ENCODE peak calls at places on chromosomes 5 and 9, in six cellular contexts. A, I, B, C, T and R are unnamed samples.

GRCh38 chr9:121745396-121745695 is 93.9 kb downstream of the DAB2IP start:
- DNase-seq in A (no peak), I (no peak), B (no peak), C (no peak), T (no peak), R (no peak)

GRCh38 chr5:32767948-32768427 is 56.9 kb downstream of the NPR3 start:
- DNase-seq in A (no peak), I (no peak), B (no peak), C (no peak), T (peak; percentile 98), R (peak; percentile 32)

GRCh38 chr5:139848508-139849100 is 53.0 kb downstream of the PSD2 start:
- DNase-seq in A (no peak), I (no peak), B (no peak), C (no peak), T (no peak), R (no peak)

GRCh38 chr9:86521322-86521721 is 167.1 kb upstream of the TUT7 start:
- DNase-seq in A (no peak), I (no peak), B (no peak), C (no peak), T (no peak), R (no peak)

GRCh38 chr5:154446183-154447073 is 631 bp downstream of the SAP30L start:
- DNase-seq in A (no peak), I (peak; percentile 12), B (peak; percentile 24), C (peak; percentile 42), T (peak; percentile 69), R (peak; percentile 60)

GRCh38 chr5:50874985-50875330 is 208.5 kb downstream of the PARP8 start:
- DNase-seq in A (no peak), I (no peak), B (no peak), C (no peak), T (no peak), R (no peak)

GRCh38 chr9:14692536-14692917 is 705 bp downstream of the ZDHHC21 start:
- DNase-seq in A (no peak), I (no peak), B (no peak), C (no peak), T (no peak), R (no peak)

GRCh38 chr9:115254781-115255180 is 136.8 kb upstream of the TNC start:
- DNase-seq in A (no peak), I (no peak), B (no peak), C (no peak), T (no peak), R (no peak)

GRCh38 chr9:116087246-116087645 is 66.3 kb upstream of the PAPPA start:
- DNase-seq in A (no peak), I (no peak), B (peak; percentile 13), C (no peak), T (peak; percentile 25), R (no peak)

GRCh38 chr9:79701651-79702050 is 129.9 kb downstream of the TLE4 start:
- DNase-seq in A (peak; percentile 28), I (no peak), B (no peak), C (no peak), T (peak; percentile 53), R (no peak)

GRCh38 chr9:96048116-96048953 is 172.8 kb downstream of the ERCC6L2 start:
- DNase-seq in A (no peak), I (no peak), B (no peak), C (peak; percentile 68), T (no peak), R (peak; percentile 56)

GRCh38 chr5:129803403-129803802 is 55.5 kb downstream of the MINAR2 start:
- DNase-seq in A (no peak), I (no peak), B (no peak), C (no peak), T (no peak), R (no peak)

GRCh38 chr5:34789639-34790038 is 49.3 kb upstream of the TTC23L start:
- DNase-seq in A (no peak), I (no peak), B (no peak), C (no peak), T (no peak), R (no peak)

GRCh38 chr9:97310023-97310422 is 2.6 kb downstream of the CCDC180 start:
- DNase-seq in A (no peak), I (no peak), B (no peak), C (no peak), T (no peak), R (no peak)

GRCh38 chr5:80961376-80962281 is 1.5 kb downstream of the RASGRF2 start:
- DNase-seq in A (no peak), I (no peak), B (no peak), C (peak; percentile 69), T (no peak), R (peak; percentile 55)

GRCh38 chr5:127700237-127700766 is 2.9 kb upstream of the CCDC192 start:
- DNase-seq in A (no peak), I (no peak), B (no peak), C (no peak), T (no peak), R (no peak)

GRCh38 chr5:150583541-150584225 is 56.8 kb upstream of the SYNPO start:
- DNase-seq in A (no peak), I (no peak), B (no peak), C (no peak), T (no peak), R (no peak)

GRCh38 chr9:134571946-134572914 is 69.4 kb upstream of the COL5A1 start:
- DNase-seq in A (no peak), I (no peak), B (no peak), C (no peak), T (peak; percentile 18), R (no peak)